ENCODE peak calls at places on chromosome 3, in four cellular contexts. O is HepG2, E is GM12878, C is K562. L is an unnamed sample.

GRCh38 chr3:11610044-11610671 is 33.6 kb downstream of the VGLL4 start:
- DNase-seq in C (no peak), O (peak; percentile 81), E (no peak), L (no peak)

GRCh38 chr3:184636774-184637316 is 75.0 kb downstream of the MAGEF1 start:
- DNase-seq in C (no peak), O (no peak), E (no peak), L (no peak)

GRCh38 chr3:106510206-106510605 is 641.4 kb upstream of the CBLB start:
- DNase-seq in O (no peak), C (no peak), E (no peak), L (no peak)

GRCh38 chr3:38137615-38138346 is 680 bp upstream of the MYD88 start:
- DNase-seq in O (no peak), C (no peak), E (no peak), L (peak; percentile 52)

GRCh38 chr3:192494176-192494575 is 233.2 kb downstream of the FGF12 start:
- DNase-seq in E (no peak), C (no peak), O (no peak), L (no peak)

GRCh38 chr3:185930393-185931107 is 7.3 kb downstream of the TRA2B start:
- DNase-seq in O (no peak), C (no peak), E (no peak), L (no peak)

GRCh38 chr3:63908081-63908736 is 4.0 kb downstream of the SCAANT1 start:
- DNase-seq in O (peak; percentile 10), C (no peak), E (no peak), L (no peak)

GRCh38 chr3:30354972-30355371 is 251.4 kb upstream of the TGFBR2 start:
- DNase-seq in C (no peak), E (no peak), O (peak; percentile 56), L (no peak)

GRCh38 chr3:52402706-52403270 is 42.1 kb downstream of the SEMA3G start:
- DNase-seq in E (no peak), C (no peak), O (no peak), L (no peak)

GRCh38 chr3:129942296-129942695 is 32.2 kb upstream of the TRH start:
- DNase-seq in E (no peak), C (peak; percentile 53), O (peak; percentile 58), L (peak; percentile 88)

GRCh38 chr3:159266779-159267178 is 464.9 kb downstream of the MFSD1 start:
- DNase-seq in O (peak; percentile 23), E (no peak), C (peak; percentile 69), L (peak; percentile 74)

GRCh38 chr3:44418549-44418948 is 58.9 kb downstream of the ZNF445 start:
- DNase-seq in E (no peak), O (peak; percentile 26), C (peak; percentile 75), L (peak; percentile 71)

GRCh38 chr3:60079076-60079475 is 1029.3 kb upstream of the CFAP20DC start:
- DNase-seq in E (no peak), C (no peak), O (no peak), L (peak; percentile 20)

GRCh38 chr3:58425782-58426181 is 7.8 kb downstream of the PDHB start:
- DNase-seq in C (no peak), E (no peak), O (no peak), L (no peak)

GRCh38 chr3:37974928-37975223 is 15.7 kb upstream of the VILL start:
- DNase-seq in O (no peak), C (no peak), E (no peak), L (no peak)

GRCh38 chr3:39138804-39139415 is 14.5 kb downstream of the CSRNP1 start:
- DNase-seq in E (no peak), O (no peak), C (no peak), L (no peak)

GRCh38 chr3:172808969-172809546 is 58.5 kb downstream of the ECT2 start:
- DNase-seq in C (peak; percentile 11), E (no peak), O (peak; percentile 7), L (no peak)

GRCh38 chr3:16060358-16060852 is 114.1 kb upstream of the GALNT15 start:
- DNase-seq in O (peak; percentile 98), E (no peak), C (no peak), L (no peak)

GRCh38 chr3:2595486-2595885 is 496.8 kb downstream of the CNTN4 start:
- DNase-seq in E (no peak), O (no peak), C (no peak), L (no peak)

DNA sequence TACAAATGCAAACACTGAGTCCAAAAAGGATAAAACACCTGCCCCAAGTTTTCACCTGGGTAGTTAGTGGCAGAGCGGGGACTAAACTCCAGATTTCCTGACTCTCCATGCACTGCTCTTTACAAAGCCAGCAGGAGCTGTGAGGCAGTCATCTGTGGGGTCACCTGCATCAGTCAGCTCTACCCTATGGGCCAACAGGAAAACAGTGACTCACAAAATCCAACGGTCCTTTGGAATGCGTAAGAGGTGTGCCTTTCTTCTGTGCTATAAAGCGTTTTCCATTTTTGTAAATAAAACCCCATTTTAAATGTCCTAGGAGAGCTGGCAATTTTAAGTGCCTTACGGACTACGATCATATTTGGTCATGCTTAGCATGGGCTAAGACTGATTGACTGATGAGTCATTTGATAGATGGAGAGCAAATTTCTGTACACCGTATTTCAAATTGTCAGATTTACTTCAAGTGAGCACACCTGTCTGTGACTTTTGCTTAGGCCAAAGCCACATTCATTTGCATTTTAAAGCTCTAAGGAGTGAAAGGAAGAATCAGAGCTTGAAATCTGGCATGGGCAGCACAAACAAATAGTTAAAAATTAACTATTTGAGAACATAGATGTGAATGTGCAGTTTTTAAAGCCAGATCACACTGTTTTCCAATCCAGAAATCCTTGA is 4.4 kb upstream of the COL8A1 start:
- DNase-seq in O (no peak), E (no peak), C (no peak), L (no peak)
- TF ChIP-seq NR2C2 in O (no peak), E (no peak), C (no peak), L (no peak)

GRCh38 chr3:98893740-98894139 is 7.8 kb downstream of the DCBLD2 start:
- DNase-seq in C (no peak), E (no peak), O (no peak), L (no peak)
- TF ChIP-seq MAX in C (no peak), E (no peak), O (no peak), L (no peak)

DNA sequence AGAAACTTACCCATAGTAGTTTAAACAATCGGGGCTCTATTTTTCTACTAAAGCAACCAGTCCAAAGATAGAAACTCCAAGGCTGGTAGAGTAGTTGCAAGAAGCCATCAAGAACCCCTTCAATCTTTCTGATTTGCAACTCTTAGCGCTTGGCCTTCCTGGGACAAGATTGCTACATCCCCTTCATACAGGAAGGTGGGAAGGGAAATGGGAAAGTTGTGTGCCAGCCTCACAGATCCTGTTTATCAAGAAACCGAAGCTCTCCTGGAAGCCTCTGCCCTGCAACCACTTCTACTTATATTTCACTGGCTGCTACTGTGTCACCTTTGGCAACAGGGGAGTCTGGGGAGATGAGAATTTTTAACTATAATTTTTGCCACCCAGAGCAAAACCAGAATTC is 46.2 kb downstream of the OSBPL10 start:
- DNase-seq in C (no peak), O (no peak), E (no peak), L (no peak)
- TF ChIP-seq NR2C2 in C (no peak), O (no peak), E (no peak), L (no peak)

GRCh38 chr3:114857281-114857680 is 289.8 kb downstream of the ZBTB20 start:
- DNase-seq in E (no peak), O (no peak), C (no peak), L (no peak)
- TF ChIP-seq MAX in E (no peak), O (no peak), C (no peak), L (no peak)

DNA sequence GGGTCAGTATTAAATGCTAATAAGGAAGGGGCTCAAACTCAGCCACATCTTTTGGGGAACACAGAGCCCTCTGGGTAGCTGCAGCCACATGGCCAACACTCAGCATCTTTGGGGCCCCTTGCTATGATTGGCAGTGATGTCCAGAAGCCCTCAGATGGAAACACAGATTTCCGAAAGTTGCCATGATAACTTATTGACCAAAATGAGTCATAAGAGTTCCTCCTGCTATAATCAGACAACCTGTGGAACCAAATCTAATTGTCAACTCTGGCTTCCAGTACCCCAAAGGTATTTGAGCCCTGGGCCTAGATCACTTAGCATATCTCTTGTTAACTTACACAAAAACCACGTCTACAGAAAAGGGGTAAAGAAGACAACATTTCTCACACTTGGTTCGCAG is 392.2 kb downstream of the KCNH8 start:
- DNase-seq in O (no peak), E (peak; percentile 21), C (no peak), L (no peak)
- TF ChIP-seq NR2C2 in O (no peak), E (no peak), C (no peak), L (no peak)

GRCh38 chr3:31490502-31490901 is 42.2 kb upstream of the STT3B start:
- DNase-seq in E (no peak), C (no peak), O (no peak), L (no peak)

GRCh38 chr3:31488475-31489017 is 44.2 kb upstream of the STT3B start:
- DNase-seq in E (no peak), C (no peak), O (no peak), L (no peak)

GRCh38 chr3:31491660-31492059 is 41.1 kb upstream of the STT3B start:
- DNase-seq in O (no peak), E (no peak), C (peak; percentile 59), L (no peak)

GRCh38 chr3:31495971-31496370 is 36.8 kb upstream of the STT3B start:
- DNase-seq in C (no peak), O (no peak), E (no peak), L (no peak)

DNA sequence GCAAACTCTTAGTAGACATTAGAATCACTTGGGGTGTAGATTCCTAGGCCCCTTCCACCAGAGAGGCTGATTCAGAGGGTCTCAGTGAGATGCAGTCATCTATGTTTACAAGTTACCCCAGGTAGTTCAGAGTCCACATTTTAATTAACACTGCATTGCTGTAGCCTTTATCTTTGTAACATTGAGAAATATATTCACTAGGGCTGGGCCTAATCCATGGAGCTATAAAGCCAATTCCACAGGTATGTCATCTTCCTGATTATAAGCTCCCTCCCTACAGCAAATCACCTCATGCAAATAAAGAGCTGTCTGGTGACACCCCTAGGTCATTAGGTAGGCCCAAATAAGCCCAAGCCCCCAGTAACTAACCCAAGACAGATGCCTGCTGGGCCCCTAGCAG is 39.5 kb upstream of the STT3B start:
- DNase-seq in C (no peak), O (no peak), E (no peak), L (no peak)
- TF ChIP-seq MAX in C (no peak), O (no peak), E (no peak), L (no peak)

DNA sequence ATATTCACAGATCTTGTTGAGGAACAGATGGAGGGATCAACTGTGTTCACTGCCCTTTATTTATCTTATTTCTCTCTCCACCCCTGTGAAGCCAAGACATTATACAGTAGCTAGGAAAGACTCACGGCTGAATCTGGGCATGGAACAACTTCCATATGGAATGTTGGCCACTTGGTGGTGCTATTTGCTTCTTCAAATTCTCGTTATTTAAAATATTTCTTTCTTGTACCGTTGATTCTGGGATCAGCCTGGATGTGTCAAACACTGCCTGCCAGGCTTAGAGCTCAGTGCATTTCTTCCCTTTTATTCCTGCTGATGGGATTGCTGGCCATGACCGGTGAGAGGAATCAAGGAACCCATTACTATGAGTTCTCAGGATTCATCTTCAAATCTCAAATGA is 17.5 kb upstream of the GASK1A start:
- DNase-seq in C (peak; percentile 35), O (peak; percentile 42), E (no peak), L (peak; percentile 29)
- TF ChIP-seq NR2C2 in C (no peak), O (no peak), E (no peak), L (no peak)

L was measured in WTC11.